ENCODE peak calls at places on chromosomes 3 and 15, in eight cellular contexts. One of them, this sample, is unnamed.

GRCh38 chr15:78804391-78804792 is 6.9 kb downstream of the ADAMTS7 start:
- DNase-seq in astrocyte: no peak
- DNase-seq in A549: no peak
- DNase-seq in adrenal gland: no peak
- DNase-seq in body of pancreas: no peak
- DNase-seq in thoracic aorta: no peak
- DNase-seq in GM13977: no peak
- DNase-seq in neural crest cell: no peak
- DNase-seq in this sample: no peak

GRCh38 chr3:188264231-188265213 is 110.6 kb downstream of the LPP start:
- DNase-seq in thoracic aorta: no peak
- DNase-seq in astrocyte: peak; percentile 69
- DNase-seq in neural crest cell: no peak
- DNase-seq in adrenal gland: no peak
- DNase-seq in GM13977: no peak
- DNase-seq in A549: peak; percentile 52
- DNase-seq in body of pancreas: no peak
- DNase-seq in this sample: peak; percentile 78

GRCh38 chr3:180188512-180189309 is 152.0 kb upstream of the PEX5L start:
- DNase-seq in astrocyte: no peak
- DNase-seq in neural crest cell: no peak
- DNase-seq in GM13977: no peak
- DNase-seq in thoracic aorta: no peak
- DNase-seq in adrenal gland: no peak
- DNase-seq in body of pancreas: no peak
- DNase-seq in A549: no peak
- DNase-seq in this sample: no peak

GRCh38 chr3:60403866-60404265 is 847.4 kb downstream of the FHIT start:
- DNase-seq in A549: no peak
- DNase-seq in astrocyte: no peak
- DNase-seq in GM13977: no peak
- DNase-seq in adrenal gland: no peak
- DNase-seq in neural crest cell: no peak
- DNase-seq in body of pancreas: no peak
- DNase-seq in thoracic aorta: no peak
- DNase-seq in this sample: no peak

GRCh38 chr3:150303776-150304175 is 104.3 kb upstream of the TSC22D2 start:
- DNase-seq in adrenal gland: peak; percentile 29
- DNase-seq in body of pancreas: peak; percentile 39
- DNase-seq in neural crest cell: no peak
- DNase-seq in astrocyte: no peak
- DNase-seq in GM13977: no peak
- DNase-seq in thoracic aorta: no peak
- DNase-seq in A549: peak; percentile 77
- DNase-seq in this sample: no peak

GRCh38 chr15:29242466-29243242 is 27.0 kb downstream of the NSMCE3 start:
- DNase-seq in neural crest cell: no peak
- DNase-seq in body of pancreas: no peak
- DNase-seq in A549: no peak
- DNase-seq in thoracic aorta: no peak
- DNase-seq in GM13977: no peak
- DNase-seq in astrocyte: no peak
- DNase-seq in adrenal gland: no peak
- DNase-seq in this sample: no peak

GRCh38 chr3:71578045-71578730 is 5.3 kb downstream of the FOXP1 start:
- DNase-seq in astrocyte: peak; percentile 41
- DNase-seq in A549: no peak
- DNase-seq in neural crest cell: no peak
- DNase-seq in GM13977: no peak
- DNase-seq in thoracic aorta: no peak
- DNase-seq in body of pancreas: no peak
- DNase-seq in adrenal gland: no peak
- DNase-seq in this sample: no peak

GRCh38 chr3:135260025-135260424 is 465.0 kb downstream of the EPHB1 start:
- DNase-seq in A549: no peak
- DNase-seq in astrocyte: no peak
- DNase-seq in adrenal gland: no peak
- DNase-seq in GM13977: no peak
- DNase-seq in body of pancreas: no peak
- DNase-seq in thoracic aorta: no peak
- DNase-seq in neural crest cell: no peak
- DNase-seq in this sample: no peak

GRCh38 chr15:83449928-83450501 is 2.9 kb downstream of the SH3GL3 start:
- DNase-seq in thoracic aorta: no peak
- DNase-seq in A549: no peak
- DNase-seq in GM13977: no peak
- DNase-seq in astrocyte: no peak
- DNase-seq in body of pancreas: no peak
- DNase-seq in adrenal gland: no peak
- DNase-seq in neural crest cell: no peak
- DNase-seq in this sample: no peak

GRCh38 chr15:98907921-98908490 is 99.6 kb downstream of the PGPEP1L start:
- DNase-seq in GM13977: no peak
- DNase-seq in thoracic aorta: no peak
- DNase-seq in astrocyte: no peak
- DNase-seq in adrenal gland: no peak
- DNase-seq in A549: no peak
- DNase-seq in neural crest cell: no peak
- DNase-seq in body of pancreas: no peak
- DNase-seq in this sample: peak; percentile 54

DNA sequence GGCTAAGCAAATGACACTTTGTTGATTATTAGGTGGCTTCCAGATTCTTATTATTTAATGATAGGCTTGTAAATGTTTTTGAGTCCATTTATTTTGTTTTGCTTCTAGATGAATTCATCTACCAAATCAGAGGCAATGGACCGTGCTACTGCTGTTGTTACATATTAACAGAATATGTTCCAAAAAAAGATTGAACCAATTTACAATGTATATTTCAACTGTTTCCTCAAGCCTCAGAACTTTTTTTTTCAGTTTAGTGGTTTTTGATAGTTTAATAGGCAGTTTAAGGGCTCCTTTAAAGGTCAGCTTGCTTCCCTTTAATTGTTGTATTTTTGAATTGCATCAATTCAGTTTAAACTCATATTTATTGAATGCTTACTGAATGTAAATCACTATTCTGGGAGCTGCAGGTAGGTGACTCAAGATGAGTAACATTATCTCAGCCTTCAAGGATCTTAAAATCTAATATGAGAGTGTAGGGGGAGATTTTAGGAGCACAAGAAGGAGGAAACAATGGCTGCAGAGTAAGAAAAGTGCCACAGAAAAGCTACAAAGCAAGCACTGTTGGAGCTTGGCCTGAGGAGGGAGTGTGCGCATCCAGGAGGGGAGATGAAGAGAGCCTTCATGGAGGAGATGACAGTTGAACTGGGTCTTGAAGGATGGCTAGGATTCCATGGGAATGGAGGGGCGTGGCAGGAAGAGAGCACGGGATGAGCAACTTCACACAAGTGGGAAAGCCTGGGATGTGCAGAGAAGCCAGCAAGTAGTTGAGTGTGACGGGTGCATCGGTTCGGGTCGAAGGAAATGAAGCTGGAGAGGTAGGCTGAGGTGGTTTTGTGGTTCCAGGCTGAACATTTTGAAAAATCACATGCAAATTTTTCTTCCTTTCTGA is 14.7 kb downstream of the MAP2K1 start:
- DNase-seq in body of pancreas: no peak
- DNase-seq in neural crest cell: no peak
- DNase-seq in adrenal gland: no peak
- DNase-seq in astrocyte: peak; percentile 31
- DNase-seq in GM13977: no peak
- DNase-seq in A549: peak; percentile 45
- DNase-seq in thoracic aorta: no peak
- DNase-seq in this sample: no peak
- TF ChIP-seq CTCF in body of pancreas: no peak
- TF ChIP-seq CTCF in neural crest cell: no peak
- TF ChIP-seq CTCF in adrenal gland: no peak
- TF ChIP-seq CTCF in astrocyte: no peak
- TF ChIP-seq CTCF in GM13977: peak; percentile 28
- TF ChIP-seq CTCF in A549: no peak
- TF ChIP-seq CTCF in thoracic aorta: no peak
- TF ChIP-seq CTCF in this sample: no peak

GRCh38 chr15:77568014-77568959 is 64.4 kb downstream of the LINGO1 start:
- DNase-seq in thoracic aorta: no peak
- DNase-seq in neural crest cell: no peak
- DNase-seq in A549: no peak
- DNase-seq in astrocyte: no peak
- DNase-seq in GM13977: no peak
- DNase-seq in body of pancreas: no peak
- DNase-seq in adrenal gland: no peak
- DNase-seq in this sample: no peak
- TF ChIP-seq CTCF in thoracic aorta: no peak
- TF ChIP-seq CTCF in neural crest cell: no peak
- TF ChIP-seq CTCF in A549: no peak
- TF ChIP-seq CTCF in astrocyte: no peak
- TF ChIP-seq CTCF in GM13977: no peak
- TF ChIP-seq CTCF in body of pancreas: no peak
- TF ChIP-seq CTCF in adrenal gland: no peak
- TF ChIP-seq CTCF in this sample: no peak

DNA sequence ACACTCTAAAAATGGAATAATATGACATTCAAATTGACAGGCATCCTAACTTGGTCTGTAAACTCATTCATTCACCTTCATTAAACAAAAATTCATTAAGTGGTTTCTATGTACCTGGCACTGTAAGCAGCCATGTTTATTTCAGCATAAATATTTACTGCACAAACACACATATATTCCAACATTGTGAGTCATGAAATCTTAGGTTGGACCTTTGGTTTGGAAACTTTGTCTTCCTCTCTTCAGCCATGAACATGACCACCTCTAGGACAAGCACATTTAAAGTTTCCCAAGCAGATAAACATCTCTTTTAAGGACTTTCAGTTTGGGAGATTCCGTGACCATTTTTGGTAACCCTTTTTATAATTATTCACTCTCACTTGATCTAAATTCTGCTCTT is 131.8 kb downstream of the TPRG1 start:
- DNase-seq in thoracic aorta: no peak
- DNase-seq in body of pancreas: no peak
- DNase-seq in neural crest cell: no peak
- DNase-seq in GM13977: no peak
- DNase-seq in astrocyte: no peak
- DNase-seq in A549: peak; percentile 59
- DNase-seq in adrenal gland: no peak
- DNase-seq in this sample: no peak
- TF ChIP-seq CTCF in thoracic aorta: no peak
- TF ChIP-seq CTCF in body of pancreas: no peak
- TF ChIP-seq CTCF in neural crest cell: no peak
- TF ChIP-seq CTCF in GM13977: no peak
- TF ChIP-seq CTCF in astrocyte: no peak
- TF ChIP-seq CTCF in A549: no peak
- TF ChIP-seq CTCF in adrenal gland: no peak
- TF ChIP-seq CTCF in this sample: no peak

GRCh38 chr3:172096881-172097420 is 57.6 kb downstream of the FNDC3B start:
- DNase-seq in GM13977: no peak
- DNase-seq in adrenal gland: no peak
- DNase-seq in neural crest cell: no peak
- DNase-seq in astrocyte: peak; percentile 87
- DNase-seq in thoracic aorta: no peak
- DNase-seq in body of pancreas: peak; percentile 34
- DNase-seq in A549: peak; percentile 57
- DNase-seq in this sample: no peak
- TF ChIP-seq CTCF in GM13977: no peak
- TF ChIP-seq CTCF in adrenal gland: no peak
- TF ChIP-seq CTCF in neural crest cell: no peak
- TF ChIP-seq CTCF in astrocyte: no peak
- TF ChIP-seq CTCF in thoracic aorta: no peak
- TF ChIP-seq CTCF in body of pancreas: no peak
- TF ChIP-seq CTCF in A549: no peak
- TF ChIP-seq CTCF in this sample: no peak

DNA sequence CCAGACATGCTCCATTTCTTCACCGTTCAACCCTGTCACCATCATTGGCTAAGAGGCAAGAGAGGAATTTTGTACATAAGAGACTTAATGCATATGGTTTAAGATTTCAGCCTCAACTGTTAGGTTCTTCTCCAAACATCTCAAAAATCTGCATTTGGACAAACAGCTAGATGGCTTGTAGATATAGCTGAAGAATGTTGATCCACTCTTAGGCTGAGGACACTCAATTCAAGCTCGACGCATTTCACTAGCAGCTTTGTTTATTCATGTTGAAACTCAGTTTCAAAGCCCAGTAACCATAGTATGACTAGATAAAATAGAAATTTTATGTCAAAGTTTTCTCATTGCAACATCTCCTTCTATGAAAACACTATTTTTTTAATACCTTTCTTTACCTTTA is 208.2 kb downstream of the THRB start:
- DNase-seq in neural crest cell: no peak
- DNase-seq in astrocyte: no peak
- DNase-seq in A549: no peak
- DNase-seq in GM13977: no peak
- DNase-seq in thoracic aorta: no peak
- DNase-seq in body of pancreas: no peak
- DNase-seq in adrenal gland: no peak
- DNase-seq in this sample: no peak
- TF ChIP-seq CTCF in neural crest cell: no peak
- TF ChIP-seq CTCF in astrocyte: no peak
- TF ChIP-seq CTCF in A549: no peak
- TF ChIP-seq CTCF in GM13977: no peak
- TF ChIP-seq CTCF in thoracic aorta: no peak
- TF ChIP-seq CTCF in body of pancreas: no peak
- TF ChIP-seq CTCF in adrenal gland: no peak
- TF ChIP-seq CTCF in this sample: no peak

DNA sequence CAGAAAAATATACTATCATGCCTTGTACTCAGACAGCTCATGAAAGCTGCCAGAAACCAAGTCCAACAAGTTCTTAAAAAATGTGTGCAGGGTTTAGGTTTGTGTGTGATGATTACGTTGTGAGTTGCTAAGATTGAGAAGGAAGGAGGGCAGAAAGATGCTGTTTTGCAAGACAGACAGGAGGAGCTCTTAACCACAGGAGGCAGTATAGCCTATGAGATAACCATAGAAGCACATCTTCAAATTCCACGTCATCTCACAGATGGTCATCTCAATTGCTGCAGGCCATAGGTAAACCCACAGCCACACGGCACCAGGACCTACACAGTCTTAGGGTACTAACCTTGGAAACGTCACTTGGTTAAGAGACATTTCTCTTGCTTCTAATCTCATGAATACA is 192.0 kb downstream of the STT3B start:
- DNase-seq in astrocyte: no peak
- DNase-seq in thoracic aorta: no peak
- DNase-seq in adrenal gland: no peak
- DNase-seq in neural crest cell: no peak
- DNase-seq in A549: peak; percentile 49
- DNase-seq in body of pancreas: no peak
- DNase-seq in GM13977: peak; percentile 22
- DNase-seq in this sample: no peak
- TF ChIP-seq CTCF in astrocyte: peak; percentile 21
- TF ChIP-seq CTCF in thoracic aorta: no peak
- TF ChIP-seq CTCF in adrenal gland: peak; percentile 11
- TF ChIP-seq CTCF in neural crest cell: peak; percentile 69
- TF ChIP-seq CTCF in A549: no peak
- TF ChIP-seq CTCF in body of pancreas: no peak
- TF ChIP-seq CTCF in GM13977: peak; percentile 29
- TF ChIP-seq CTCF in this sample: no peak

DNA sequence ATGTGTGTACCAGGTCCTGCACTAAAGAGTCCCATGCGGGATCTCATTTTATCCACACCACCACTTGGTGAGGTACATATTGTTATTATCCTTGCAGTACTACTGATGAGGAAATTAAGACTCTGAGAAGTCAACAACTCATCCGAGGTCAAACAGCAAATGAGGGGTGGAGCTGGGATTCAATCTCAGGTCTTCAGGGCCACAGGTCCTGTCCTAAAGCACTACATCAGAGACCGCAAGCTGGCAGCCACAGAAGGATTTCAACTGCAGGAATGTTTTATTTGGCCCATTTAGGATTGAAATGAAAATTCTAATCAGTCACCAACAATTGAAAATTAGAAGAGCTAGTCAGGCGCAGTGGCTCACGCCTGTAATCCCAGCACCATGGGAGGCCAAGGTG is 131.4 kb downstream of the ADAMTS17 start:
- DNase-seq in body of pancreas: no peak
- DNase-seq in astrocyte: no peak
- DNase-seq in adrenal gland: no peak
- DNase-seq in A549: no peak
- DNase-seq in GM13977: no peak
- DNase-seq in neural crest cell: no peak
- DNase-seq in thoracic aorta: no peak
- DNase-seq in this sample: no peak
- TF ChIP-seq CTCF in body of pancreas: no peak
- TF ChIP-seq CTCF in astrocyte: no peak
- TF ChIP-seq CTCF in adrenal gland: no peak
- TF ChIP-seq CTCF in A549: no peak
- TF ChIP-seq CTCF in GM13977: no peak
- TF ChIP-seq CTCF in neural crest cell: no peak
- TF ChIP-seq CTCF in thoracic aorta: no peak
- TF ChIP-seq CTCF in this sample: no peak

This sample was measured in tibial artery.